ENCODE peak calls at places on chromosome 22, in seven cellular contexts. R is adipocyte, F is cardiac muscle cell, W is uterus, S is fibroblast of lung, J is left ventricle myocardium inferior, O is heart left ventricle. N is an unnamed sample. For H3K9me3, the result is how much of the 10 kb centered on the place peaks cover.

GRCh38 chr22:35400335-35400680 is 368 bp downstream of the MCM5 start:
- DNase-seq in J (no peak), S (peak), O (no peak), R (no peak), F (no peak), W (no peak), N (peak)

GRCh38 chr22:39426380-39427043 is 26.9 kb downstream of the TAB1 start:
- DNase-seq in R (no peak), J (no peak), O (no peak), F (no peak), W (no peak), S (no peak), N (no peak)

GRCh38 chr22:22983123-22983522 is 87.2 kb upstream of the GNAZ start:
- DNase-seq in R (no peak), F (no peak), S (no peak), O (no peak), W (no peak), J (no peak), N (no peak)

GRCh38 chr22:35648066-35649025 is at the start of gene APOL6:
- DNase-seq in S (peak), O (peak), J (no peak), R (peak), W (no peak), F (peak), N (peak)

GRCh38 chr22:44026630-44027511 is 2.8 kb downstream of the PARVB start:
- DNase-seq in W (peak), S (peak), R (no peak), O (peak), F (peak), J (peak), N (peak)

GRCh38 chr22:29041408-29041807 is 20.2 kb downstream of the C22orf31 start:
- DNase-seq in O (no peak), R (peak), S (peak), J (no peak), W (no peak), F (peak), N (no peak)

GRCh38 chr22:33038836-33039235 is 19.3 kb downstream of the SYN3 start:
- DNase-seq in S (no peak), J (no peak), F (no peak), W (no peak), R (no peak), O (no peak), N (no peak)

GRCh38 chr22:36065775-36066544 is 37.3 kb upstream of the RBFOX2 start:
- DNase-seq in S (peak), R (peak), J (peak), F (peak), O (peak), W (peak), N (peak)

GRCh38 chr22:38938925-38939324 is 18.5 kb upstream of the APOBEC3A start:
- DNase-seq in J (no peak), F (no peak), S (no peak), W (no peak), R (no peak), O (no peak), N (no peak)

GRCh38 chr22:29782061-29782845 is 15.1 kb downstream of the UQCR10 start:
- DNase-seq in S (peak), O (peak), R (no peak), W (peak), J (peak), F (peak), N (no peak)

GRCh38 chr22:37675930-37676571 is 615 bp downstream of the LGALS1 start:
- DNase-seq in O (peak), J (peak), F (peak), W (peak), S (peak), R (peak), N (no peak)

GRCh38 chr22:20091690-20092476 is 11.8 kb downstream of the DGCR8 start:
- DNase-seq in J (no peak), O (no peak), W (no peak), R (no peak), S (no peak), F (no peak), N (no peak)

GRCh38 chr22:28398987-28399386 is 280.7 kb downstream of the TTC28 start:
- DNase-seq in W (no peak), O (no peak), F (peak), J (no peak), S (no peak), R (peak), N (peak)

GRCh38 chr22:23533328-23533762 is 46.7 kb downstream of the IGLL1 start:
- DNase-seq in O (no peak), J (no peak), F (peak), S (peak), R (peak), W (no peak), N (peak)

GRCh38 chr22:35742342-35743100 is 24.8 kb downstream of the APOL5 start:
- DNase-seq in W (no peak), S (peak), R (peak), F (peak), O (no peak), J (no peak), N (no peak)

GRCh38 chr22:44245438-44245837 is 64.7 kb downstream of the PARVG start:
- DNase-seq in F (no peak), O (peak), J (peak), S (no peak), W (no peak), R (no peak), N (no peak)

GRCh38 chr22:18060646-18061620 is 16.9 kb upstream of the PEX26 start:
- DNase-seq in W (no peak), J (no peak), O (no peak), S (peak), F (no peak), R (peak), N (no peak)

GRCh38 chr22:19057999-19058491 is 64.2 kb downstream of the DGCR2 start:
- DNase-seq in S (no peak), F (no peak), W (no peak), R (no peak), J (no peak), O (no peak), N (no peak)

GRCh38 chr22:37626144-37626543 is 13.3 kb upstream of the SH3BP1 start:
- DNase-seq in O (peak), J (peak), F (peak), R (peak), W (peak), S (no peak), N (peak)

GRCh38 chr22:42895541-42895981 is 38.5 kb upstream of the ARFGAP3 start:
- DNase-seq in J (no peak), W (no peak), R (no peak), O (no peak), F (no peak), S (no peak), N (no peak)

GRCh38 chr22:22408731-22409696 is 99.5 kb downstream of the ZNF280B start:
- DNase-seq in O (no peak), F (peak), J (no peak), S (peak), R (peak), W (no peak), N (peak)

GRCh38 chr22:44709881-44710400 is 7.9 kb downstream of the PRR5 start:
- DNase-seq in W (no peak), F (no peak), O (no peak), S (no peak), J (no peak), R (no peak), N (no peak)

GRCh38 chr22:22867996-22868715 is 19.5 kb upstream of the IGLL5 start:
- DNase-seq in W (no peak), J (no peak), O (no peak), F (no peak), R (no peak), S (no peak), N (no peak)

DNA sequence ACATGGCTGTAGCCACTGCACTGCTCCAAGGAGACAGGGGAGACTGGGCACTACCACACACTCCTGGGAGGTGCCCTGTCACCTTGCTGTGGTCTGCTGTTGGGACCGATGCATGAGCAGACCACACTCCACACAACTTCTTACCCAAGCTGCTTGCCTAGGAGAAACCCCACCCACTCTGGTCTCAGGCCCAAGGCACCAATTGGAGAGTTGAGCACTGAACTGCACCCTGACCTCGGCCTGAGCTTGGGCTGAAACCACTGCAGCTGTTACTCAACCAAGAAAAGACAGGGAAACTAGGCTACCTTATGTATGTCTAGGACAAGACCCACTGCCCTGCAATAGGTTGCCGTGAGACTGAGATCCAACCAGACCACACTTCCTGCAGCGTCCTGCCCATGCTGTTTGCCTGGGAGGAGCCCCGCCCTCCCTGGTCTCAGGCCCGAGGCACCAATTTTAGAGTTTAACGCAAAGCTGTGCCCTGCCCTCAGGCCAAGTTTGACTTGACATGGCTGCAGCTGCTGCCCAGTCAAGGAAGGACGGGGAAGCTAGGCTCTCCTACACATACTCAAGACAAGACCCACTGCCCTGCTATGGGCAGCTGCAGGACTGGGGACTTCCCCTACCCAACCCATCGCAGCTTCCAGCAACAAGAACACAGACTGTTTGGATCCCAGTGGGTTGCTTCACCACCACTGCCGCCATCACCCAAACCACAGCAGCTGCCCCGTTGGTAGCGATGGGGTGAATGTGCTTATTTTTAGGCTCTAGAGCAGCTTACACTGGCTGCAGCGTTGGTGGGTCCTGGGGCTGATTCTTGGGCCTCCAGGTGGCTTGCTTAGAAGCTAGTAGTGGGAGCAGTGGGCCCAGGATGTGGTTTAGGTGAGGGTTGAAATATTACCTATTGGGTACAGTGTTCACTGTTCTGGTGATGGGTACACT is 66.8 kb downstream of the BRD1 start:
- DNase-seq in W (no peak), S (no peak), J (peak), F (no peak), O (no peak), R (no peak), N (no peak)
- H3K4me3 ChIP-seq in W (no peak), S (no peak), J (no peak), F (no peak), O (no peak), R (no peak), N (no peak)

GRCh38 chr22:49147171-49147570 is 680.5 kb downstream of the BRD1 start:
- DNase-seq in O (no peak), F (no peak), W (no peak), S (no peak), R (no peak), J (no peak), N (no peak)
- H3K9me3 ChIP-seq in O (under half), F (under half), W (under half), S (under half), R (under half), J (under half), N (under half)

GRCh38 chr22:31625661-31626426 is 36.2 kb downstream of the PISD start:
- DNase-seq in F (peak), R (peak), J (peak), W (peak), O (peak), S (peak), N (no peak)

GRCh38 chr22:31625257-31625640 is 36.8 kb downstream of the PISD start:
- DNase-seq in O (no peak), F (no peak), W (no peak), S (no peak), R (no peak), J (no peak), N (no peak)

GRCh38 chr22:31622980-31623379 is 39.0 kb downstream of the PISD start:
- DNase-seq in O (no peak), R (no peak), W (no peak), F (no peak), S (no peak), J (no peak), N (no peak)

GRCh38 chr22:31621507-31622160 is 40.4 kb downstream of the PISD start:
- DNase-seq in S (no peak), O (no peak), J (no peak), W (no peak), F (no peak), R (no peak), N (no peak)

GRCh38 chr22:31623634-31624312 is 38.2 kb downstream of the PISD start:
- DNase-seq in R (no peak), F (no peak), O (no peak), W (no peak), S (no peak), J (no peak), N (no peak)
- H3K4me3 ChIP-seq in R (no peak), F (no peak), O (no peak), W (no peak), S (no peak), J (no peak), N (no peak)

GRCh38 chr22:47198801-47199251 is 436.4 kb downstream of the TBC1D22A start:
- DNase-seq in O (peak), F (no peak), J (no peak), R (no peak), W (no peak), S (no peak), N (no peak)
- H3K9me3 ChIP-seq in O (under half), F (under half), J (under half), R (under half), W (under half), S (under half), N (under half)

GRCh38 chr22:41800348-41801146 is at the start of gene CCDC134:
- DNase-seq in O (peak), W (peak), S (peak), F (peak), R (peak), J (peak), N (peak)

GRCh38 chr22:41801147-41801819 is 804 bp downstream of the CCDC134 start:
- DNase-seq in S (no peak), F (no peak), J (no peak), W (no peak), R (no peak), O (no peak), N (no peak)

GRCh38 chr22:41798736-41799135 is 1.7 kb upstream of the CCDC134 start:
- DNase-seq in O (no peak), W (no peak), R (no peak), S (no peak), J (no peak), F (no peak), N (no peak)

GRCh38 chr22:41799486-41800347 is 762 bp upstream of the CCDC134 start:
- DNase-seq in J (peak), S (peak), F (peak), R (peak), W (peak), O (peak), N (no peak)

DNA sequence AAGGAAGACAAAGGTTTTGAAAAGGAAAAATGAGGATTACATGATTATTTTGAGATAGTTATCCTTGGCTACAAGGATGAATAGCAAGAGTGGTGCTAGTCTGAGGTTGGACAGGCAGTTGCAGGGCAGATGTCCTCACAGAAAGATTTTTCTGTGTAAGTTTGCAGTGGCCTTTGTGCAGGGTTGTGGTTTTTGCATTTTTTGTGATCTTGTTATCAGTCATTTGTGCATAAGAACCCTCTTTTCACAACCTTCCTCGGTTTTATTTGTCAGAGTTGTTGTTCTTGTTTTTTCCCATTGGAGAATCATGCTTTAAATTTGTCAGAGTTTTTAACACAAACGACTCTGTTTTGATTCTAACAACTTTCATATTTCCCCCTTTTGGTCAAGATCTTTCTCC is 1.4 kb downstream of the CCDC134 start:
- DNase-seq in S (no peak), J (no peak), F (no peak), R (peak), O (no peak), W (no peak), N (no peak)
- H3K4me3 ChIP-seq in S (no peak), J (no peak), F (peak), R (peak), O (peak), W (no peak), N (peak)

GRCh38 chr22:47355776-47356432 is 593.5 kb downstream of the TBC1D22A start:
- DNase-seq in W (no peak), O (no peak), F (no peak), S (no peak), R (no peak), J (no peak), N (no peak)
- H3K9me3 ChIP-seq in W (under half), O (under half), F (under half), S (under half), R (under half), J (under half), N (under half)

GRCh38 chr22:46027219-46028068 is 50.5 kb upstream of the WNT7B start:
- DNase-seq in O (peak), F (no peak), S (no peak), R (peak), J (peak), W (peak), N (no peak)
- H3K4me3 ChIP-seq in O (peak), F (peak), S (no peak), R (peak), J (peak), W (no peak), N (peak)

DNA sequence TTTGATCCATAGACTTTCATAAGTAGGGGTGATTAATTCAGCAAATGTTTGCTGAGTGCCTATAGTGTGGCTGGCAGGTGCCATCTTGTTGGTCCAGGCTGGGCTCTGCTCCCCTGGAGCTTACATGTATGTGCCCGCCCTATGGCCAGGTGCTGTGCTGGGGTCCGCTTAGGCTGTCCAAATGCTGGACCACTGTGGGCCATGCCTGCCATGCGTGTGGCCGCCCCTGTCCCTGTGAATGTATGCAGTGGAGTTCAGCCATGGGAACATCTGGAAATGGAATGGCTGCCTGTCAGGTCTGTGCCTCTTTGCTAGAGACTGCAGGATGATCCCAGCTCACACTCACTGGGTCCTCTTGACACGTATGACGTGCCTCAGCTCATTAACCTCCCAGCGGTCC is 594.6 kb downstream of the TBC1D22A start:
- DNase-seq in R (no peak), J (no peak), S (no peak), W (no peak), O (no peak), F (no peak), N (no peak)
- H3K9me3 ChIP-seq in R (under half), J (under half), S (under half), W (under half), O (under half), F (under half), N (under half)

GRCh38 chr22:26438006-26438405 is 8.9 kb downstream of the ASPHD2 start:
- DNase-seq in R (no peak), O (no peak), J (no peak), S (no peak), F (no peak), W (no peak), N (no peak)
- H3K4me3 ChIP-seq in R (no peak), O (no peak), J (no peak), S (no peak), F (no peak), W (no peak), N (no peak)

GRCh38 chr22:25174156-25174887 is 25.3 kb upstream of the CRYBB3 start:
- DNase-seq in F (no peak), W (no peak), R (no peak), J (no peak), O (no peak), S (no peak), N (no peak)
- H3K9me3 ChIP-seq in F (under half), W (under half), R (under half), J (under half), O (under half), S (under half), N (under half)